ENCODE peak calls at places on chromosomes 4 and X, in seven cellular contexts. V is NCI-H2081; H is endothelial cell of umbilical vein; D is A172; W is T-helper 1 cell; O is activated T-helper 1 cell treated with anti-CD3 and anti-CD28 coated beads, Interleukin-12 subunit alpha, Interleukin-12 subunit beta, Interleukin-2, Interleukin-4 antibody, amounts not matched to agents 30 ng/mL and 10 ng/mL and 1 ng/mL, durations not matched to agents 14 hours and 24 hours and 36 hours; P is amygdala. B is an unnamed sample.

GRCh38 chr4:16764622-16765021 is 133.8 kb downstream of the LDB2 start:
- DNase-seq in D (no peak), V (no peak), W (no peak), P (no peak), O (no peak), H (peak), B (no peak)

GRCh38 chrX:21934414-21934813 is 6.1 kb upstream of the SMS start:
- DNase-seq in H (no peak), W (no peak), D (peak), O (no peak), P (no peak), V (no peak), B (no peak)

GRCh38 chrX:118802857-118803256 is 20.8 kb upstream of the ZCCHC12 start:
- DNase-seq in V (no peak), W (no peak), H (peak), P (no peak), O (no peak), D (no peak), B (no peak)

GRCh38 chrX:32137525-32137924 is 1065.7 kb upstream of the FTHL17 start:
- DNase-seq in H (no peak), W (no peak), O (no peak), D (peak), P (no peak), V (no peak), B (no peak)

GRCh38 chrX:21885568-21885967 is 29.8 kb downstream of the YY2 start:
- DNase-seq in O (no peak), W (no peak), H (peak), V (no peak), D (no peak), P (no peak), B (no peak)

GRCh38 chrX:115642895-115643530 is 82.0 kb downstream of the PLS3 start:
- DNase-seq in H (peak), W (no peak), P (no peak), V (peak), O (no peak), D (peak), B (no peak)

GRCh38 chr4:113365377-113365776 is 315.9 kb downstream of the ANK2 start:
- DNase-seq in O (no peak), D (no peak), V (no peak), H (no peak), W (no peak), P (no peak), B (no peak)

GRCh38 chrX:139738581-139738980 is 30.6 kb upstream of the MCF2 start:
- DNase-seq in D (peak), P (no peak), V (peak), O (no peak), W (no peak), H (peak), B (no peak)

GRCh38 chrX:13816899-13817298 is at the start of gene GPM6B:
- DNase-seq in P (no peak), W (no peak), D (no peak), O (no peak), H (no peak), V (no peak), B (no peak)

GRCh38 chrX:50718791-50719190 is 95.2 kb downstream of the SHROOM4 start:
- DNase-seq in D (no peak), O (no peak), V (no peak), W (no peak), H (peak), P (no peak), B (no peak)